ENCODE peak calls at places on chromosomes 5 and 9, in ten cellular contexts. One of them, this sample, is unnamed.

GRCh38 chr9:107180206-107180605 is 102.9 kb upstream of the RAD23B start:
- DNase-seq in neural progenitor cell: no peak
- DNase-seq in SK-N-MC: no peak
- DNase-seq in spleen: no peak
- DNase-seq in HepG2: no peak
- DNase-seq in adrenal gland: no peak
- DNase-seq in mammary epithelial cell: no peak
- DNase-seq in psoas muscle: no peak
- DNase-seq in breast epithelium: no peak
- DNase-seq in CD8-positive, alpha-beta T cell: no peak
- DNase-seq in this sample: peak; percentile 28

GRCh38 chr9:28456886-28457285 is 883.6 kb upstream of the C9orf72 start:
- DNase-seq in neural progenitor cell: no peak
- DNase-seq in SK-N-MC: no peak
- DNase-seq in spleen: no peak
- DNase-seq in HepG2: no peak
- DNase-seq in adrenal gland: no peak
- DNase-seq in mammary epithelial cell: no peak
- DNase-seq in psoas muscle: no peak
- DNase-seq in breast epithelium: no peak
- DNase-seq in CD8-positive, alpha-beta T cell: no peak
- DNase-seq in this sample: no peak

GRCh38 chr5:32233696-32234447 is 59.8 kb upstream of the GOLPH3 start:
- DNase-seq in neural progenitor cell: no peak
- DNase-seq in SK-N-MC: no peak
- DNase-seq in spleen: no peak
- DNase-seq in HepG2: peak; percentile 100
- DNase-seq in adrenal gland: peak; percentile 77
- DNase-seq in mammary epithelial cell: peak; percentile 71
- DNase-seq in psoas muscle: no peak
- DNase-seq in breast epithelium: peak; percentile 86
- DNase-seq in CD8-positive, alpha-beta T cell: no peak
- DNase-seq in this sample: no peak

GRCh38 chr5:127757576-127757975 is 54.4 kb downstream of the CCDC192 start:
- DNase-seq in neural progenitor cell: peak; percentile 69
- DNase-seq in SK-N-MC: no peak
- DNase-seq in spleen: no peak
- DNase-seq in HepG2: no peak
- DNase-seq in adrenal gland: peak; percentile 54
- DNase-seq in mammary epithelial cell: peak; percentile 53
- DNase-seq in psoas muscle: no peak
- DNase-seq in breast epithelium: no peak
- DNase-seq in CD8-positive, alpha-beta T cell: no peak
- DNase-seq in this sample: peak; percentile 28

GRCh38 chr9:12681620-12682019 is 11.6 kb upstream of the TYRP1 start:
- DNase-seq in neural progenitor cell: no peak
- DNase-seq in SK-N-MC: no peak
- DNase-seq in spleen: no peak
- DNase-seq in HepG2: no peak
- DNase-seq in adrenal gland: no peak
- DNase-seq in mammary epithelial cell: peak; percentile 18
- DNase-seq in psoas muscle: no peak
- DNase-seq in breast epithelium: no peak
- DNase-seq in CD8-positive, alpha-beta T cell: no peak
- DNase-seq in this sample: no peak

GRCh38 chr5:157912621-157913325 is 53.8 kb upstream of the CLINT1 start:
- DNase-seq in neural progenitor cell: peak; percentile 42
- DNase-seq in SK-N-MC: no peak
- DNase-seq in spleen: no peak
- DNase-seq in HepG2: no peak
- DNase-seq in adrenal gland: no peak
- DNase-seq in mammary epithelial cell: peak; percentile 58
- DNase-seq in psoas muscle: no peak
- DNase-seq in breast epithelium: peak; percentile 21
- DNase-seq in CD8-positive, alpha-beta T cell: no peak
- DNase-seq in this sample: no peak

GRCh38 chr5:170572453-170572852 is 68.6 kb downstream of the KCNIP1 start:
- DNase-seq in neural progenitor cell: no peak
- DNase-seq in SK-N-MC: no peak
- DNase-seq in spleen: no peak
- DNase-seq in HepG2: no peak
- DNase-seq in adrenal gland: no peak
- DNase-seq in mammary epithelial cell: peak; percentile 18
- DNase-seq in psoas muscle: no peak
- DNase-seq in breast epithelium: no peak
- DNase-seq in CD8-positive, alpha-beta T cell: no peak
- DNase-seq in this sample: no peak

GRCh38 chr9:136856078-136856474 is 3.9 kb downstream of the MAMDC4 start:
- DNase-seq in neural progenitor cell: no peak
- DNase-seq in SK-N-MC: no peak
- DNase-seq in spleen: no peak
- DNase-seq in HepG2: no peak
- DNase-seq in adrenal gland: no peak
- DNase-seq in mammary epithelial cell: no peak
- DNase-seq in psoas muscle: peak; percentile 59
- DNase-seq in breast epithelium: no peak
- DNase-seq in CD8-positive, alpha-beta T cell: no peak
- DNase-seq in this sample: no peak

GRCh38 chr5:72988769-72989168 is 32.9 kb downstream of the FCHO2 start:
- DNase-seq in neural progenitor cell: no peak
- DNase-seq in SK-N-MC: no peak
- DNase-seq in spleen: no peak
- DNase-seq in HepG2: no peak
- DNase-seq in adrenal gland: no peak
- DNase-seq in mammary epithelial cell: no peak
- DNase-seq in psoas muscle: no peak
- DNase-seq in breast epithelium: no peak
- DNase-seq in CD8-positive, alpha-beta T cell: no peak
- DNase-seq in this sample: no peak
- H3K36me3 ChIP-seq in neural progenitor cell: peaks cover 3% of the 10 kb centered on the region
- H3K36me3 ChIP-seq in SK-N-MC: no peaks in the 10 kb centered on the region
- H3K36me3 ChIP-seq in spleen: peaks cover 44% of the 10 kb centered on the region
- H3K36me3 ChIP-seq in HepG2: no peaks in the 10 kb centered on the region
- H3K36me3 ChIP-seq in adrenal gland: no peaks in the 10 kb centered on the region
- H3K36me3 ChIP-seq in mammary epithelial cell: peaks cover 4% of the 10 kb centered on the region
- H3K36me3 ChIP-seq in psoas muscle: peaks cover 4% of the 10 kb centered on the region
- H3K36me3 ChIP-seq in breast epithelium: no peaks in the 10 kb centered on the region
- H3K36me3 ChIP-seq in CD8-positive, alpha-beta T cell: no peaks in the 10 kb centered on the region
- H3K36me3 ChIP-seq in this sample: peaks cover 13% of the 10 kb centered on the region

GRCh38 chr5:177458122-177458681 is 11.6 kb downstream of the PRR7 start:
- DNase-seq in neural progenitor cell: no peak
- DNase-seq in SK-N-MC: no peak
- DNase-seq in spleen: peak; percentile 81
- DNase-seq in HepG2: no peak
- DNase-seq in adrenal gland: peak; percentile 12
- DNase-seq in mammary epithelial cell: no peak
- DNase-seq in psoas muscle: peak; percentile 62
- DNase-seq in breast epithelium: no peak
- DNase-seq in CD8-positive, alpha-beta T cell: no peak
- DNase-seq in this sample: no peak
- H3K36me3 ChIP-seq in neural progenitor cell: peaks cover 4% of the 10 kb centered on the region
- H3K36me3 ChIP-seq in SK-N-MC: peaks cover 54% of the 10 kb centered on the region
- H3K36me3 ChIP-seq in spleen: peaks cover 18% of the 10 kb centered on the region
- H3K36me3 ChIP-seq in HepG2: peaks cover 4% of the 10 kb centered on the region
- H3K36me3 ChIP-seq in adrenal gland: no peaks in the 10 kb centered on the region
- H3K36me3 ChIP-seq in mammary epithelial cell: no peaks in the 10 kb centered on the region
- H3K36me3 ChIP-seq in psoas muscle: no peaks in the 10 kb centered on the region
- H3K36me3 ChIP-seq in breast epithelium: no peaks in the 10 kb centered on the region
- H3K36me3 ChIP-seq in CD8-positive, alpha-beta T cell: no peaks in the 10 kb centered on the region
- H3K36me3 ChIP-seq in this sample: peaks cover 53% of the 10 kb centered on the region

GRCh38 chr9:78262655-78263054 is 26.8 kb downstream of the CEP78 start:
- DNase-seq in neural progenitor cell: no peak
- DNase-seq in SK-N-MC: no peak
- DNase-seq in spleen: no peak
- DNase-seq in HepG2: no peak
- DNase-seq in adrenal gland: no peak
- DNase-seq in mammary epithelial cell: no peak
- DNase-seq in psoas muscle: no peak
- DNase-seq in breast epithelium: no peak
- DNase-seq in CD8-positive, alpha-beta T cell: no peak
- DNase-seq in this sample: no peak

GRCh38 chr9:78273761-78274160 is 23.2 kb upstream of the PSAT1 start:
- DNase-seq in neural progenitor cell: no peak
- DNase-seq in SK-N-MC: no peak
- DNase-seq in spleen: no peak
- DNase-seq in HepG2: no peak
- DNase-seq in adrenal gland: no peak
- DNase-seq in mammary epithelial cell: no peak
- DNase-seq in psoas muscle: no peak
- DNase-seq in breast epithelium: no peak
- DNase-seq in CD8-positive, alpha-beta T cell: no peak
- DNase-seq in this sample: no peak

GRCh38 chr9:78272307-78272706 is 24.6 kb upstream of the PSAT1 start:
- DNase-seq in neural progenitor cell: no peak
- DNase-seq in SK-N-MC: no peak
- DNase-seq in spleen: no peak
- DNase-seq in HepG2: no peak
- DNase-seq in adrenal gland: no peak
- DNase-seq in mammary epithelial cell: no peak
- DNase-seq in psoas muscle: no peak
- DNase-seq in breast epithelium: no peak
- DNase-seq in CD8-positive, alpha-beta T cell: no peak
- DNase-seq in this sample: no peak

GRCh38 chr9:78267889-78268288 is 29.0 kb upstream of the PSAT1 start:
- DNase-seq in neural progenitor cell: no peak
- DNase-seq in SK-N-MC: no peak
- DNase-seq in spleen: no peak
- DNase-seq in HepG2: no peak
- DNase-seq in adrenal gland: no peak
- DNase-seq in mammary epithelial cell: no peak
- DNase-seq in psoas muscle: no peak
- DNase-seq in breast epithelium: no peak
- DNase-seq in CD8-positive, alpha-beta T cell: no peak
- DNase-seq in this sample: no peak
- H3K36me3 ChIP-seq in neural progenitor cell: peaks cover 24% of the 10 kb centered on the region
- H3K36me3 ChIP-seq in SK-N-MC: peaks cover 72% of the 10 kb centered on the region
- H3K36me3 ChIP-seq in spleen: peaks cover 79% of the 10 kb centered on the region
- H3K36me3 ChIP-seq in HepG2: peaks cover 8% of the 10 kb centered on the region
- H3K36me3 ChIP-seq in adrenal gland: no peaks in the 10 kb centered on the region
- H3K36me3 ChIP-seq in mammary epithelial cell: peaks cover 14% of the 10 kb centered on the region
- H3K36me3 ChIP-seq in psoas muscle: no peaks in the 10 kb centered on the region
- H3K36me3 ChIP-seq in breast epithelium: no peaks in the 10 kb centered on the region
- H3K36me3 ChIP-seq in CD8-positive, alpha-beta T cell: peaks cover 18% of the 10 kb centered on the region
- H3K36me3 ChIP-seq in this sample: peaks cover 52% of the 10 kb centered on the region

GRCh38 chr5:43156388-43156787 is 35.6 kb upstream of the NIM1K start:
- DNase-seq in neural progenitor cell: no peak
- DNase-seq in SK-N-MC: no peak
- DNase-seq in spleen: no peak
- DNase-seq in HepG2: no peak
- DNase-seq in adrenal gland: no peak
- DNase-seq in mammary epithelial cell: no peak
- DNase-seq in psoas muscle: no peak
- DNase-seq in breast epithelium: no peak
- DNase-seq in CD8-positive, alpha-beta T cell: no peak
- DNase-seq in this sample: no peak
- H3K36me3 ChIP-seq in neural progenitor cell: no peaks in the 10 kb centered on the region
- H3K36me3 ChIP-seq in SK-N-MC: peaks cover 20% of the 10 kb centered on the region
- H3K36me3 ChIP-seq in spleen: peaks cover 74% of the 10 kb centered on the region
- H3K36me3 ChIP-seq in HepG2: peaks cover 7% of the 10 kb centered on the region
- H3K36me3 ChIP-seq in adrenal gland: no peaks in the 10 kb centered on the region
- H3K36me3 ChIP-seq in mammary epithelial cell: peaks cover 4% of the 10 kb centered on the region
- H3K36me3 ChIP-seq in psoas muscle: peaks cover 3% of the 10 kb centered on the region
- H3K36me3 ChIP-seq in breast epithelium: no peaks in the 10 kb centered on the region
- H3K36me3 ChIP-seq in CD8-positive, alpha-beta T cell: peaks cover 5% of the 10 kb centered on the region
- H3K36me3 ChIP-seq in this sample: peaks cover 9% of the 10 kb centered on the region

This sample was measured in SK-N-SH.